ENCODE peak calls at places on chromosomes 3 and 15, in four cellular contexts. V is HepG2, P is K562, C is H1. F is an unnamed sample.

GRCh38 chr3:65604863-65605526 is 433.7 kb downstream of the MAGI1 start:
- DNase-seq in P (peak; percentile 25), V (no peak), C (no peak), F (peak; percentile 48)

GRCh38 chr15:27704939-27705514 is 394.1 kb downstream of the OCA2 start:
- DNase-seq in V (no peak), P (no peak), C (no peak), F (no peak)

GRCh38 chr3:156409694-156410093 is 145.2 kb downstream of the SSR3 start:
- DNase-seq in P (no peak), C (no peak), V (no peak), F (no peak)

GRCh38 chr15:29114277-29115092 is 155.1 kb downstream of the NSMCE3 start:
- DNase-seq in P (no peak), V (no peak), C (no peak), F (no peak)

GRCh38 chr15:31217566-31218270 is 108.9 kb upstream of the KLF13 start:
- DNase-seq in C (no peak), V (no peak), P (no peak), F (no peak)

GRCh38 chr3:125261031-125261430 is 48.5 kb upstream of the SLC12A8 start:
- DNase-seq in P (no peak), C (no peak), V (no peak), F (no peak)

GRCh38 chr3:194042947-194043346 is 93.0 kb upstream of the HES1 start:
- DNase-seq in P (no peak), V (peak; percentile 16), C (no peak), F (peak; percentile 37)

GRCh38 chr3:42572278-42572677 is 9.5 kb downstream of the SEC22C start:
- DNase-seq in C (no peak), P (peak; percentile 37), V (peak; percentile 62), F (peak; percentile 49)

GRCh38 chr15:39919740-39920509 is at the start of gene GPR176:
- DNase-seq in V (no peak), C (no peak), P (no peak), F (peak; percentile 89)

GRCh38 chr3:157793745-157794144 is 290.5 kb upstream of the VEPH1 start:
- DNase-seq in V (no peak), P (no peak), C (no peak), F (no peak)

GRCh38 chr3:152517517-152517916 is 248.8 kb downstream of the MBNL1 start:
- DNase-seq in P (no peak), V (no peak), C (no peak), F (no peak)

GRCh38 chr3:117128133-117128532 is 418.6 kb downstream of the TUSC7 start:
- DNase-seq in C (no peak), P (no peak), V (no peak), F (no peak)

GRCh38 chr3:63912768-63913588 is 795 bp upstream of the SCAANT1 start:
- DNase-seq in V (peak; percentile 21), C (no peak), P (peak; percentile 63), F (peak; percentile 43)

GRCh38 chr3:24259901-24260512 is 234.6 kb downstream of the THRB start:
- DNase-seq in C (no peak), P (peak; percentile 55), V (no peak), F (no peak)

GRCh38 chr3:48478631-48479555 is 25.1 kb downstream of the SHISA5 start:
- DNase-seq in C (no peak), P (no peak), V (peak; percentile 23), F (peak; percentile 31)

GRCh38 chr3:181610973-181611265 is 100.8 kb upstream of the SOX2 start:
- DNase-seq in C (no peak), V (no peak), P (no peak), F (peak; percentile 21)

GRCh38 chr3:137039570-137039969 is 81.8 kb downstream of the IL20RB start:
- DNase-seq in C (no peak), P (no peak), V (no peak), F (no peak)

GRCh38 chr15:75712668-75713337 is at the start of gene CSPG4:
- DNase-seq in C (no peak), P (peak; percentile 82), V (no peak), F (no peak)

GRCh38 chr3:11306815-11307589 is 34.8 kb downstream of the ATG7 start:
- DNase-seq in P (no peak), C (no peak), V (no peak), F (peak; percentile 71)

GRCh38 chr15:93127286-93127685 is 38.3 kb upstream of the RGMA start:
- DNase-seq in V (no peak), C (no peak), P (no peak), F (no peak)

GRCh38 chr3:13894096-13894811 is 14.4 kb upstream of the WNT7A start:
- DNase-seq in C (no peak), V (no peak), P (no peak), F (no peak)

GRCh38 chr15:19987389-19988048 is 554.1 kb downstream of the GOLGA6L6 start:
- DNase-seq in V (peak; percentile 15), P (peak; percentile 32), C (no peak), F (no peak)

GRCh38 chr3:194869482-194870169 is 183.9 kb downstream of the FAM43A start:
- DNase-seq in V (no peak), C (no peak), P (no peak), F (peak; percentile 54)

GRCh38 chr15:25691544-25692430 is 171.3 kb downstream of the ATP10A start:
- DNase-seq in P (no peak), V (no peak), C (no peak), F (no peak)

GRCh38 chr3:61645148-61645547 is 83.8 kb downstream of the PTPRG start:
- DNase-seq in C (no peak), P (no peak), V (peak; percentile 77), F (no peak)

GRCh38 chr3:96803860-96804259 is 10.5 kb upstream of the EPHA6 start:
- DNase-seq in C (no peak), V (no peak), P (no peak), F (no peak)

GRCh38 chr3:148450819-148451218 is 246.9 kb upstream of the AGTR1 start:
- DNase-seq in V (peak; percentile 38), P (no peak), C (no peak), F (no peak)

GRCh38 chr3:153757839-153758238 is 363.4 kb upstream of the ARHGEF26 start:
- DNase-seq in P (no peak), V (no peak), C (no peak), F (no peak)

GRCh38 chr3:192481638-192482037 is 245.7 kb downstream of the FGF12 start:
- DNase-seq in P (no peak), V (no peak), C (no peak), F (peak; percentile 47)

GRCh38 chr15:29570931-29571727 is 251.1 kb downstream of the TJP1 start:
- DNase-seq in C (no peak), V (no peak), P (no peak), F (peak; percentile 38)

GRCh38 chr15:66789029-66790025 is 87.3 kb downstream of the SMAD6 start:
- DNase-seq in P (peak; percentile 63), C (no peak), V (peak; percentile 30), F (peak; percentile 57)

GRCh38 chr3:164550857-164551256 is 527.4 kb downstream of the SI start:
- DNase-seq in C (no peak), V (no peak), P (no peak), F (no peak)

GRCh38 chr15:70426065-70426821 is 328.5 kb upstream of the TLE3 start:
- DNase-seq in P (no peak), C (no peak), V (no peak), F (no peak)

GRCh38 chr3:65356331-65357286 is 668.8 kb upstream of the ADAMTS9 start:
- DNase-seq in P (no peak), C (no peak), V (no peak), F (no peak)

GRCh38 chr3:106371605-106372292 is 502.9 kb upstream of the CBLB start:
- DNase-seq in V (no peak), P (no peak), C (no peak), F (no peak)

GRCh38 chr3:77513541-77513940 is 473.6 kb downstream of the ROBO2 start:
- DNase-seq in V (no peak), P (no peak), C (no peak), F (no peak)

GRCh38 chr15:31275331-31276262 is 51.0 kb upstream of the KLF13 start:
- DNase-seq in C (no peak), V (no peak), P (no peak), F (no peak)

GRCh38 chr15:51093865-51094605 is 671 bp downstream of the TNFAIP8L3 start:
- DNase-seq in V (peak; percentile 40), C (no peak), P (no peak), F (peak; percentile 59)

GRCh38 chr15:78708713-78709112 is 67.7 kb upstream of the CHRNB4 start:
- DNase-seq in P (no peak), V (no peak), C (no peak), F (no peak)
- H3K4me2 ChIP-seq in P (no peak overlapping the region), V (no peak overlapping the region), C (no peak overlapping the region), F (no peak overlapping the region)

GRCh38 chr3:143256416-143256815 is 136.8 kb downstream of the CHST2 start:
- DNase-seq in P (no peak), V (no peak), C (no peak), F (no peak)
- TF ChIP-seq JUN in P (no peak), V (no peak), C (no peak), F (no peak)

DNA sequence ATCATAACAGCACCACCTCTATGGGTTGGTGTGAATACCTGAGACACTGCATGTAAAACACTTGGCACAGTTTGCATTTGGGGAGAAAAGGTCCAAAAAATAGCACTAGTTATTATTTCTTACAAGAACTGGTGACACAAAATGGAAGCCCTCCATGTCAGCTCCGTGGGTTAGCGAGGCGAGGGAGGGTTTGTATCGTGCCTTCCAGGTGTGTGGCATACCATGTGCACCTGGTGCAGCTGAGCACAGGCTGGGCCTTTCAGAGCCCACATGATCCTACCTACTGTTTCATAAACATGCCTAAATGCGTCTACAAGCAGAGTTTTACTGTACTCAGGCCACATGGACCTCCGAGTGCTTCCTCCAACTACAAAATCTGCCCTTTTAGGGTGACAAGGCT is 5.6 kb downstream of the CXCR6 start:
- DNase-seq in P (no peak), V (no peak), C (no peak), F (no peak)
- H3K36me3 ChIP-seq in P (peaks cover 78% of the 10 kb centered on the region), V (peaks cover 89% of the 10 kb centered on the region), C (peaks cover 50% of the 10 kb centered on the region), F (peaks cover 59% of the 10 kb centered on the region)

GRCh38 chr15:83066034-83066760 is 855 bp downstream of the BTBD1 start:
- DNase-seq in P (peak; percentile 58), V (no peak), C (no peak), F (peak; percentile 40)

GRCh38 chr15:83065431-83065830 is 1.6 kb downstream of the BTBD1 start:
- DNase-seq in V (no peak), C (no peak), P (no peak), F (peak; percentile 45)

GRCh38 chr15:83066761-83067637 is at the start of gene BTBD1:
- DNase-seq in C (peak; percentile 58), V (peak; percentile 84), P (peak; percentile 95), F (peak; percentile 93)

GRCh38 chr15:83067638-83067962 is 548 bp upstream of the BTBD1 start:
- DNase-seq in V (no peak), P (no peak), C (no peak), F (no peak)

GRCh38 chr15:83068054-83068453 is 1.0 kb upstream of the BTBD1 start:
- DNase-seq in V (no peak), P (no peak), C (no peak), F (no peak)
- H3K4me2 ChIP-seq in V (no peak overlapping the region), P (peak overlapping the region; percentile 91), C (no peak overlapping the region), F (peak overlapping the region; percentile 96)

F was measured in endothelial cell of umbilical vein.